ENCODE peak calls at places on chromosome 15, in ten cellular contexts. One of them, this sample, is unnamed.

GRCh38 chr15:60975203-60975602 is 253.9 kb downstream of the RORA start:
- DNase-seq in Panc1: no peak
- DNase-seq in fibroblast of lung: peak; percentile 11
- DNase-seq in right atrium auricular region: no peak
- DNase-seq in endothelial cell of umbilical vein: no peak
- DNase-seq in IMR-90: peak; percentile 18
- DNase-seq in psoas muscle: no peak
- DNase-seq in uterus: peak; percentile 45
- DNase-seq in upper lobe of right lung: no peak
- DNase-seq in ascending aorta: no peak
- DNase-seq in this sample: no peak

GRCh38 chr15:86162172-86162591 is 82.5 kb downstream of the AGBL1 start:
- DNase-seq in upper lobe of right lung: no peak
- DNase-seq in IMR-90: no peak
- DNase-seq in uterus: no peak
- DNase-seq in psoas muscle: peak; percentile 75
- DNase-seq in fibroblast of lung: no peak
- DNase-seq in endothelial cell of umbilical vein: no peak
- DNase-seq in Panc1: no peak
- DNase-seq in ascending aorta: no peak
- DNase-seq in right atrium auricular region: no peak
- DNase-seq in this sample: no peak

GRCh38 chr15:25862087-25862468 is 1.0 kb downstream of the ATP10A start:
- DNase-seq in IMR-90: peak; percentile 33
- DNase-seq in psoas muscle: no peak
- DNase-seq in fibroblast of lung: peak; percentile 5
- DNase-seq in Panc1: no peak
- DNase-seq in ascending aorta: no peak
- DNase-seq in right atrium auricular region: no peak
- DNase-seq in endothelial cell of umbilical vein: no peak
- DNase-seq in upper lobe of right lung: peak; percentile 73
- DNase-seq in uterus: no peak
- DNase-seq in this sample: no peak

GRCh38 chr15:99755692-99756409 is 22.6 kb upstream of the LYSMD4 start:
- DNase-seq in Panc1: peak; percentile 54
- DNase-seq in IMR-90: peak; percentile 67
- DNase-seq in ascending aorta: no peak
- DNase-seq in psoas muscle: peak; percentile 35
- DNase-seq in endothelial cell of umbilical vein: peak; percentile 73
- DNase-seq in fibroblast of lung: peak; percentile 78
- DNase-seq in uterus: peak; percentile 26
- DNase-seq in right atrium auricular region: no peak
- DNase-seq in upper lobe of right lung: no peak
- DNase-seq in this sample: peak; percentile 44

GRCh38 chr15:80455668-80456442 is 51.7 kb downstream of the ARNT2 start:
- DNase-seq in psoas muscle: no peak
- DNase-seq in upper lobe of right lung: no peak
- DNase-seq in fibroblast of lung: peak; percentile 91
- DNase-seq in uterus: peak; percentile 56
- DNase-seq in endothelial cell of umbilical vein: peak; percentile 63
- DNase-seq in IMR-90: peak; percentile 97
- DNase-seq in ascending aorta: no peak
- DNase-seq in right atrium auricular region: no peak
- DNase-seq in Panc1: peak; percentile 53
- DNase-seq in this sample: no peak

GRCh38 chr15:41258706-41259471 is 27.8 kb downstream of the CHP1 start:
- DNase-seq in ascending aorta: no peak
- DNase-seq in Panc1: no peak
- DNase-seq in right atrium auricular region: no peak
- DNase-seq in upper lobe of right lung: no peak
- DNase-seq in endothelial cell of umbilical vein: no peak
- DNase-seq in fibroblast of lung: peak; percentile 70
- DNase-seq in IMR-90: peak; percentile 77
- DNase-seq in psoas muscle: no peak
- DNase-seq in uterus: no peak
- DNase-seq in this sample: no peak

GRCh38 chr15:74045636-74046274 is 36.6 kb downstream of the GOLGA6A start:
- DNase-seq in IMR-90: no peak
- DNase-seq in fibroblast of lung: no peak
- DNase-seq in uterus: no peak
- DNase-seq in upper lobe of right lung: no peak
- DNase-seq in Panc1: no peak
- DNase-seq in endothelial cell of umbilical vein: no peak
- DNase-seq in ascending aorta: no peak
- DNase-seq in right atrium auricular region: no peak
- DNase-seq in psoas muscle: no peak
- DNase-seq in this sample: no peak

GRCh38 chr15:73538563-73539211 is 94.5 kb downstream of the NPTN start:
- DNase-seq in Panc1: no peak
- DNase-seq in upper lobe of right lung: no peak
- DNase-seq in fibroblast of lung: no peak
- DNase-seq in endothelial cell of umbilical vein: no peak
- DNase-seq in ascending aorta: no peak
- DNase-seq in uterus: no peak
- DNase-seq in psoas muscle: no peak
- DNase-seq in IMR-90: no peak
- DNase-seq in right atrium auricular region: no peak
- DNase-seq in this sample: no peak

GRCh38 chr15:70490148-70490837 is 273.1 kb downstream of the UACA start:
- DNase-seq in right atrium auricular region: no peak
- DNase-seq in uterus: no peak
- DNase-seq in Panc1: no peak
- DNase-seq in fibroblast of lung: no peak
- DNase-seq in ascending aorta: no peak
- DNase-seq in psoas muscle: no peak
- DNase-seq in endothelial cell of umbilical vein: no peak
- DNase-seq in upper lobe of right lung: no peak
- DNase-seq in IMR-90: no peak
- DNase-seq in this sample: no peak

GRCh38 chr15:70490838-70491155 is 272.6 kb downstream of the UACA start:
- DNase-seq in uterus: no peak
- DNase-seq in right atrium auricular region: no peak
- DNase-seq in IMR-90: no peak
- DNase-seq in Panc1: no peak
- DNase-seq in fibroblast of lung: no peak
- DNase-seq in endothelial cell of umbilical vein: no peak
- DNase-seq in psoas muscle: no peak
- DNase-seq in upper lobe of right lung: no peak
- DNase-seq in ascending aorta: no peak
- DNase-seq in this sample: no peak

GRCh38 chr15:70492240-70493177 is 270.8 kb downstream of the UACA start:
- DNase-seq in endothelial cell of umbilical vein: peak; percentile 18
- DNase-seq in ascending aorta: no peak
- DNase-seq in upper lobe of right lung: peak; percentile 81
- DNase-seq in uterus: no peak
- DNase-seq in IMR-90: peak; percentile 81
- DNase-seq in Panc1: no peak
- DNase-seq in fibroblast of lung: peak; percentile 83
- DNase-seq in right atrium auricular region: no peak
- DNase-seq in psoas muscle: peak; percentile 57
- DNase-seq in this sample: no peak

GRCh38 chr15:70491641-70492040 is 271.7 kb downstream of the UACA start:
- DNase-seq in right atrium auricular region: no peak
- DNase-seq in fibroblast of lung: no peak
- DNase-seq in ascending aorta: no peak
- DNase-seq in Panc1: no peak
- DNase-seq in uterus: no peak
- DNase-seq in upper lobe of right lung: no peak
- DNase-seq in IMR-90: no peak
- DNase-seq in endothelial cell of umbilical vein: no peak
- DNase-seq in psoas muscle: no peak
- DNase-seq in this sample: no peak

DNA sequence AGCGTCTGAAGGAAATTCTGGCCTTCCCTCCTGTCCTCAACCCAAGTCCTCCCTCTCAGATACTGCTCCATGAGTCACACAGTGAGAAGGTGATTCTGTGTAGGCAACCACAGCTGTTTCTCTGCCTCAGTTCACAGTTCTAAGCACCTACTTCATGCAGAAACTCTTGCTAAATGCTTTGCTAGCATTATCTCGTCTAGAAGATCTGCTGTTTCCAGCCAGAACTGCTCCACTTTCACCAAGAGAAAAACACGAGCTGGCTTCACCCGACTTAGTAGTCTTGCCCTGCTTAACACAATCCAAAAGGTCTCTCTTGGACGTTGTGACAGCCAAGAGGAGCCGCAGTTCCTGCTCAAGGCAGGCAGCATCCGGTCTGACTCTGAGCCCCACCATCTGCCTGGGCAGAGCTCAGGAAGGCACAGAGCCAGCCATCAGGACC is 272.2 kb downstream of the UACA start:
- DNase-seq in right atrium auricular region: no peak
- DNase-seq in psoas muscle: no peak
- DNase-seq in upper lobe of right lung: no peak
- DNase-seq in endothelial cell of umbilical vein: no peak
- DNase-seq in IMR-90: peak; percentile 71
- DNase-seq in uterus: no peak
- DNase-seq in Panc1: no peak
- DNase-seq in ascending aorta: no peak
- DNase-seq in fibroblast of lung: peak; percentile 50
- DNase-seq in this sample: no peak
- H3K4me1 ChIP-seq in right atrium auricular region: no peaks in the 10 kb centered on the region
- H3K4me1 ChIP-seq in psoas muscle: no peaks in the 10 kb centered on the region
- H3K4me1 ChIP-seq in upper lobe of right lung: peaks cover 32% of the 10 kb centered on the region
- H3K4me1 ChIP-seq in endothelial cell of umbilical vein: peaks cover 8% of the 10 kb centered on the region
- H3K4me1 ChIP-seq in IMR-90: peaks cover 43% of the 10 kb centered on the region
- H3K4me1 ChIP-seq in uterus: no peaks in the 10 kb centered on the region
- H3K4me1 ChIP-seq in Panc1: peaks cover 71% of the 10 kb centered on the region
- H3K4me1 ChIP-seq in ascending aorta: no peaks in the 10 kb centered on the region
- H3K4me1 ChIP-seq in fibroblast of lung: peaks cover 46% of the 10 kb centered on the region
- H3K4me1 ChIP-seq in this sample: peaks cover 36% of the 10 kb centered on the region

GRCh38 chr15:77654975-77655374 is 22.3 kb upstream of the LINGO1 start:
- DNase-seq in Panc1: no peak
- DNase-seq in right atrium auricular region: no peak
- DNase-seq in upper lobe of right lung: no peak
- DNase-seq in ascending aorta: no peak
- DNase-seq in uterus: no peak
- DNase-seq in IMR-90: no peak
- DNase-seq in psoas muscle: no peak
- DNase-seq in endothelial cell of umbilical vein: no peak
- DNase-seq in fibroblast of lung: no peak
- DNase-seq in this sample: peak; percentile 57
- TF ChIP-seq CTCF in Panc1: peak; percentile 61
- TF ChIP-seq CTCF in right atrium auricular region: no peak
- TF ChIP-seq CTCF in upper lobe of right lung: no peak
- TF ChIP-seq CTCF in ascending aorta: no peak
- TF ChIP-seq CTCF in uterus: no peak
- TF ChIP-seq CTCF in IMR-90: no peak
- TF ChIP-seq CTCF in psoas muscle: no peak
- TF ChIP-seq CTCF in endothelial cell of umbilical vein: peak; percentile 23
- TF ChIP-seq CTCF in fibroblast of lung: no peak
- TF ChIP-seq CTCF in this sample: peak; percentile 43

GRCh38 chr15:82900511-82900910 is 52.0 kb downstream of the HOMER2 start:
- DNase-seq in Panc1: no peak
- DNase-seq in fibroblast of lung: no peak
- DNase-seq in IMR-90: no peak
- DNase-seq in right atrium auricular region: no peak
- DNase-seq in psoas muscle: no peak
- DNase-seq in upper lobe of right lung: no peak
- DNase-seq in endothelial cell of umbilical vein: no peak
- DNase-seq in ascending aorta: no peak
- DNase-seq in uterus: no peak
- DNase-seq in this sample: no peak

GRCh38 chr15:82901114-82901805 is 51.3 kb downstream of the HOMER2 start:
- DNase-seq in endothelial cell of umbilical vein: no peak
- DNase-seq in IMR-90: no peak
- DNase-seq in psoas muscle: no peak
- DNase-seq in right atrium auricular region: no peak
- DNase-seq in fibroblast of lung: no peak
- DNase-seq in uterus: no peak
- DNase-seq in upper lobe of right lung: no peak
- DNase-seq in Panc1: no peak
- DNase-seq in ascending aorta: no peak
- DNase-seq in this sample: no peak

GRCh38 chr15:82907350-82907749 is 45.2 kb downstream of the HOMER2 start:
- DNase-seq in fibroblast of lung: no peak
- DNase-seq in endothelial cell of umbilical vein: no peak
- DNase-seq in Panc1: no peak
- DNase-seq in ascending aorta: no peak
- DNase-seq in upper lobe of right lung: no peak
- DNase-seq in IMR-90: no peak
- DNase-seq in uterus: no peak
- DNase-seq in right atrium auricular region: no peak
- DNase-seq in psoas muscle: no peak
- DNase-seq in this sample: no peak

GRCh38 chr15:82904574-82904973 is 47.9 kb downstream of the HOMER2 start:
- DNase-seq in Panc1: no peak
- DNase-seq in upper lobe of right lung: no peak
- DNase-seq in ascending aorta: no peak
- DNase-seq in endothelial cell of umbilical vein: no peak
- DNase-seq in psoas muscle: no peak
- DNase-seq in uterus: no peak
- DNase-seq in right atrium auricular region: no peak
- DNase-seq in IMR-90: no peak
- DNase-seq in fibroblast of lung: no peak
- DNase-seq in this sample: no peak

DNA sequence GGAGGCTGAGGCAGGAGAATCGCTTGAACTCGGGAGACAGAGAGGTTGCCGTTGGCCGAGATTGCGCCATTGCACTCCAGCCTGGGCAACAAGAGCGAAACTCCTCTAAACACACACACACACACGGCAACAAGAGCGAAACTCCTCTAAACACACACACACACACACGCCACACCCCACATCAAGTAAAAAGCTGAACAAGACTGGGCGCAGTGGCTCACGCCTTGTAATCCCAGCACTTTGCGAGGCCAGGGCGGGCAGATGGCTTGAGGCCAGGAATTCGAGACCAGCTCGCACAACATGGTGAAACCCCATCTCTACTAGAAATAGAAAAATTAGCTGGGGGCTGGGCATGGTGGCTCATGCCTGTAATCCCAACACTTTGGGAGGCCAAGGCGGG is 49.0 kb downstream of the HOMER2 start:
- DNase-seq in endothelial cell of umbilical vein: no peak
- DNase-seq in IMR-90: no peak
- DNase-seq in psoas muscle: no peak
- DNase-seq in uterus: no peak
- DNase-seq in upper lobe of right lung: no peak
- DNase-seq in ascending aorta: no peak
- DNase-seq in right atrium auricular region: no peak
- DNase-seq in fibroblast of lung: no peak
- DNase-seq in Panc1: no peak
- DNase-seq in this sample: no peak
- H3K9me3 ChIP-seq in endothelial cell of umbilical vein: no peaks in the 10 kb centered on the region
- H3K9me3 ChIP-seq in IMR-90: no peaks in the 10 kb centered on the region
- H3K9me3 ChIP-seq in psoas muscle: no peaks in the 10 kb centered on the region
- H3K9me3 ChIP-seq in uterus: no peaks in the 10 kb centered on the region
- H3K9me3 ChIP-seq in upper lobe of right lung: no peaks in the 10 kb centered on the region
- H3K9me3 ChIP-seq in ascending aorta: no peaks in the 10 kb centered on the region
- H3K9me3 ChIP-seq in right atrium auricular region: no peaks in the 10 kb centered on the region
- H3K9me3 ChIP-seq in fibroblast of lung: no peaks in the 10 kb centered on the region
- H3K9me3 ChIP-seq in Panc1: peaks cover 3% of the 10 kb centered on the region
- H3K9me3 ChIP-seq in this sample: no peaks in the 10 kb centered on the region

DNA sequence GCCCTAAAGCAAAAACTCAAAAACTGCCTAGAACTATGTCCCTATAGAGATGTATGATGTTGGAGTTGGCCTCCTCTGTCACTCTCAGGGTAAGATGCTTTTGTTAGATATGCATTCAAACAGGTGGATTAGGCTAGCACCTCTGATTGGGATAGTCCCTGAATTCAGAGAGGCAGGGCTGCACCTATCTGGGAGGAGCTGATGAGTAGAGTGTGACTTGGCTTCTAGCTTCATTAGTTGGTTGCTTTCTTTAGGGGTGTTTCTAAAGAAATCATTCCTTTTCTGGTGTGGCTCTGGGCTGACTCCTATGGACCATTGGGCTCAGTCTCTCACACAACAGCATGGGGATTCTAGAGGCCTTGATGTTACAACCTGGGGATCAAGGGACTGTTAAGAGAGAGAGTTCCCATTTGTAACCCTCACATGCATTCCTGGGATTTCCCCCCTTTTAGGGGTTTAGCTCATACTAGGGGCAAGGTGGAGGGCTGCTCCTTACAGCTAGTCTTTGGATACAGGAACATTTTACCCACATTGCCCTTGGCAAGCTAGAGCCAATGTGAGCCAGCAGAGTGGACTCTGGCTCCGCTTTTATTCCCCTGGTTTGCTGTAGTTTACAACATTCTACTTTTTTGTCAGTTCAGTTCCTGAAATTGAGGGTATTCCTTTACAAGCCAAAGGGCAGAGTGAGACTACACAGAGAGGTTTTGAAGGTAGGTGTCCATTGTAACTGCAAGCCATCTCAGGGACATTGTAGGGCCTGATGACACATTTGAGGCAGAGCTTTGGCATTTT is 7.5 kb downstream of the ZNF592 start:
- DNase-seq in upper lobe of right lung: no peak
- DNase-seq in ascending aorta: no peak
- DNase-seq in right atrium auricular region: no peak
- DNase-seq in Panc1: no peak
- DNase-seq in IMR-90: no peak
- DNase-seq in endothelial cell of umbilical vein: no peak
- DNase-seq in uterus: no peak
- DNase-seq in fibroblast of lung: no peak
- DNase-seq in psoas muscle: no peak
- DNase-seq in this sample: no peak
- H3K4me1 ChIP-seq in upper lobe of right lung: peaks cover 53% of the 10 kb centered on the region
- H3K4me1 ChIP-seq in ascending aorta: no peaks in the 10 kb centered on the region
- H3K4me1 ChIP-seq in right atrium auricular region: no peaks in the 10 kb centered on the region
- H3K4me1 ChIP-seq in Panc1: peaks cover 19% of the 10 kb centered on the region
- H3K4me1 ChIP-seq in IMR-90: peaks cover 10% of the 10 kb centered on the region
- H3K4me1 ChIP-seq in endothelial cell of umbilical vein: peaks cover 8% of the 10 kb centered on the region
- H3K4me1 ChIP-seq in uterus: no peaks in the 10 kb centered on the region
- H3K4me1 ChIP-seq in fibroblast of lung: peaks cover 4% of the 10 kb centered on the region
- H3K4me1 ChIP-seq in psoas muscle: peaks cover 72% of the 10 kb centered on the region
- H3K4me1 ChIP-seq in this sample: peaks cover 39% of the 10 kb centered on the region